ENCODE peak calls at places on chromosomes 11 and 22, in nine cellular contexts. D is glutamatergic neuron, R is HL-60, Y is mammary epithelial cell, O is AG04450, B is heart left ventricle, W is CD14-positive monocyte, G is fibroblast of the aortic adventitia, Z is AG10803. H is an unnamed sample.

GRCh38 chr11:122267602-122268001 is 151.6 kb upstream of the BLID start:
- DNase-seq in R (peak), W (no peak), B (no peak), Y (peak), O (peak), G (peak), D (no peak), Z (peak), H (no peak)

GRCh38 chr11:111417011-111417765 is 38.1 kb upstream of the POU2AF1 start:
- DNase-seq in W (no peak), R (peak), G (no peak), Y (no peak), O (peak), Z (no peak), D (no peak), B (no peak), H (no peak)

GRCh38 chr11:63918576-63919171 is 1.7 kb upstream of the RCOR2 start:
- DNase-seq in O (no peak), D (peak), W (no peak), G (peak), Y (no peak), B (no peak), Z (peak), R (no peak), H (no peak)

GRCh38 chr11:32597914-32598313 is 14.3 kb downstream of the EIF3M start:
- DNase-seq in D (no peak), Y (no peak), G (no peak), Z (no peak), B (no peak), R (no peak), O (no peak), W (no peak), H (no peak)

GRCh38 chr11:47981667-47982404 is 1.5 kb downstream of the PTPRJ start:
- DNase-seq in R (peak), Y (no peak), D (no peak), W (peak), Z (no peak), B (peak), O (no peak), G (no peak), H (no peak)

GRCh38 chr11:32489464-32489863 is 54.1 kb upstream of the WT1 start:
- DNase-seq in D (no peak), B (no peak), R (no peak), O (no peak), W (no peak), G (no peak), Y (no peak), Z (no peak), H (no peak)

GRCh38 chr22:25874327-25874726 is 132.3 kb downstream of the MYO18B start:
- DNase-seq in B (no peak), Z (no peak), Y (no peak), W (no peak), R (no peak), O (no peak), G (no peak), D (no peak), H (no peak)

GRCh38 chr11:128859563-128860441 is 7.3 kb downstream of the KCNJ1 start:
- DNase-seq in B (peak), G (peak), D (peak), R (peak), Y (peak), O (no peak), Z (peak), W (peak), H (no peak)

GRCh38 chr11:16977136-16978020 is 36.8 kb downstream of the PLEKHA7 start:
- DNase-seq in R (no peak), B (no peak), D (no peak), Y (no peak), W (no peak), O (no peak), Z (no peak), G (no peak), H (no peak)

GRCh38 chr22:39941661-39942060 is 18.5 kb upstream of the TMA7B start:
- DNase-seq in R (no peak), W (no peak), Z (no peak), G (no peak), Y (no peak), B (no peak), D (no peak), O (no peak), H (no peak)

GRCh38 chr11:79414644-79415317 is 26.0 kb downstream of the TENM4 start:
- DNase-seq in W (no peak), O (peak), R (no peak), D (no peak), Y (peak), G (peak), B (no peak), Z (peak), H (no peak)

GRCh38 chr11:71947498-71947897 is 18.7 kb downstream of the RNF121 start:
- DNase-seq in O (no peak), D (no peak), R (no peak), G (no peak), W (no peak), B (no peak), Y (peak), Z (no peak), H (no peak)

GRCh38 chr22:48874956-48875355 is 952.7 kb downstream of the BRD1 start:
- DNase-seq in G (no peak), W (no peak), B (no peak), Z (no peak), R (no peak), D (no peak), O (no peak), Y (no peak), H (peak)

GRCh38 chr11:117828641-117829368 is 4.3 kb upstream of the FXYD2 start:
- DNase-seq in W (peak), O (peak), Y (peak), D (peak), G (peak), R (no peak), Z (peak), B (peak), H (peak)

GRCh38 chr22:24741769-24742168 is 32.8 kb downstream of the PIWIL3 start:
- DNase-seq in R (no peak), B (no peak), Y (no peak), W (no peak), O (no peak), D (no peak), G (no peak), Z (no peak), H (no peak)

GRCh38 chr11:79510948-79511347 is 70.1 kb upstream of the TENM4 start:
- DNase-seq in D (no peak), G (no peak), W (no peak), B (no peak), O (no peak), Y (no peak), Z (no peak), R (no peak), H (no peak)

GRCh38 chr22:49076300-49077035 is 751.2 kb downstream of the BRD1 start:
- DNase-seq in G (no peak), W (no peak), Z (no peak), B (no peak), O (no peak), R (no peak), D (no peak), Y (no peak), H (no peak)

GRCh38 chr11:126341760-126342161 is 13.7 kb upstream of the ST3GAL4 start:
- DNase-seq in R (no peak), Y (peak), G (peak), Z (peak), O (no peak), W (no peak), B (no peak), D (no peak), H (peak)

GRCh38 chr11:41334007-41334933 is 125.2 kb downstream of the LRRC4C start:
- DNase-seq in Y (no peak), G (no peak), D (no peak), O (no peak), W (no peak), Z (no peak), B (no peak), R (no peak), H (no peak)

GRCh38 chr11:13280323-13280722 is 2.7 kb downstream of the BMAL1 start:
- DNase-seq in D (no peak), R (no peak), Z (no peak), B (no peak), Y (no peak), O (no peak), W (no peak), G (no peak), H (no peak)

GRCh38 chr11:118641463-118642019 is 34.1 kb downstream of the PHLDB1 start:
- DNase-seq in W (no peak), G (no peak), O (no peak), Y (peak), B (peak), R (no peak), D (no peak), Z (no peak), H (peak)

GRCh38 chr11:120293038-120293800 is 31.9 kb upstream of the TLCD5 start:
- DNase-seq in R (peak), O (no peak), B (no peak), D (no peak), Z (no peak), G (no peak), W (no peak), Y (no peak), H (no peak)

GRCh38 chr22:37807410-37808293 is at the start of gene GCAT:
- DNase-seq in Z (peak), G (peak), W (peak), O (peak), D (peak), R (peak), B (peak), Y (peak), H (no peak)

DNA sequence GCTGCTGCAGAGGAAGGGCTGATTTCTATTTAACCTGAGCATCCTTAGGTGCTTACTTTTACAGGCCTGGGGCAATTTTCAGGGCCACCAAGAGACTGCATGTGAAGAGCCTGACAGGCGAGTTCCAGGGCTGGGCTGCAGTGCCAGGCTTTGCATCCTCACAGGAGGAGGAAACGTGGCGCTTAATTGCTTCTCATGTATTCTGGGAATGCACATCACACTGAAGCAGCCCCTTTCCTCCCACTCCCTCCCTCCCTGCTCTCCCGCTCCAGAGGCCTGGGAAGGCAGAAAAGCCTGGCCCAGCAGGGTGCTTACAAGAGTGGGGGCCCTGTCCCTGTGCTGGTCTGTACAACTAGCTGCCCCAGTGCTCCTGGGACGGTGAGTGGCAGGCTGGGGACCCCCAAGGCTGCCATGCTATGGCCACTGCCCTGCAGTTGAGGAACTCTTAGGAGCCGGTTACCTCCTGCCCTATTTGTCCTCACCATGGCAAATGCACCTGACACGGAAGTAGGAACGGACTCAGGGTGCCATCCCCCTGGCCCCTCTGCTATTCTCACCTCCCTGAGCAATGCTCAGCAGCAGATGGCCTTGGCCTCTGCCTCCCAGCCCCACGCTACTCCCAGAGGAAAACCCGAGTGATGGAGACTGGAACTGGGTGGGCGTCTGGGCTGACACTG is 105.0 kb downstream of the CTTN start:
- DNase-seq in D (no peak), W (no peak), B (peak), R (no peak), Z (no peak), Y (no peak), O (no peak), G (no peak), H (peak)
- TF ChIP-seq CTCF in D (no peak), W (no peak), B (no peak), R (no peak), Z (no peak), Y (no peak), O (no peak), G (no peak), H (no peak)

GRCh38 chr11:127493330-127493729 is 492.8 kb upstream of the KIRREL3 start:
- DNase-seq in R (no peak), G (no peak), W (no peak), D (no peak), Z (peak), B (no peak), Y (peak), O (no peak), H (no peak)
- TF ChIP-seq CTCF in R (no peak), G (no peak), W (no peak), D (peak), Z (peak), B (peak), Y (peak), O (peak), H (peak)

GRCh38 chr11:703515-703914 is 2.5 kb upstream of the EPS8L2 start:
- DNase-seq in B (no peak), D (no peak), W (no peak), R (no peak), G (no peak), Y (no peak), Z (no peak), O (no peak), H (peak)

GRCh38 chr11:704189-704798 is 1.7 kb upstream of the EPS8L2 start:
- DNase-seq in D (no peak), Y (no peak), G (no peak), B (no peak), R (no peak), Z (no peak), O (no peak), W (no peak), H (peak)

GRCh38 chr11:699753-700152 is 4.1 kb downstream of the TMEM80 start:
- DNase-seq in G (no peak), B (no peak), D (no peak), O (no peak), W (no peak), Y (no peak), Z (no peak), R (no peak), H (no peak)

GRCh38 chr11:702731-703461 is 3.1 kb upstream of the EPS8L2 start:
- DNase-seq in G (no peak), Z (no peak), D (no peak), O (no peak), Y (peak), R (no peak), B (no peak), W (no peak), H (peak)

GRCh38 chr11:701741-702513 is 4.1 kb upstream of the EPS8L2 start:
- DNase-seq in G (no peak), D (no peak), Z (no peak), W (no peak), Y (no peak), B (no peak), R (no peak), O (no peak), H (peak)
- TF ChIP-seq CTCF in G (no peak), D (no peak), Z (no peak), W (no peak), Y (no peak), B (no peak), R (no peak), O (no peak), H (no peak)

GRCh38 chr11:10761085-10761698 is 10.1 kb downstream of the CTR9 start:
- DNase-seq in D (no peak), W (no peak), O (no peak), B (no peak), Z (no peak), Y (no peak), G (no peak), R (no peak), H (no peak)

GRCh38 chr11:10763766-10764165 is 12.7 kb downstream of the CTR9 start:
- DNase-seq in Z (no peak), R (no peak), W (no peak), O (no peak), D (no peak), Y (no peak), G (no peak), B (no peak), H (no peak)

GRCh38 chr11:10762913-10763421 is 11.9 kb downstream of the CTR9 start:
- DNase-seq in W (no peak), Z (no peak), Y (no peak), G (no peak), D (no peak), R (no peak), B (no peak), O (no peak), H (no peak)

GRCh38 chr11:10762185-10762584 is 11.1 kb downstream of the CTR9 start:
- DNase-seq in G (no peak), W (no peak), R (peak), D (no peak), Z (no peak), B (no peak), Y (no peak), O (no peak), H (no peak)

GRCh38 chr11:10758959-10759358 is 7.9 kb downstream of the CTR9 start:
- DNase-seq in O (no peak), W (no peak), D (no peak), B (no peak), G (no peak), Z (no peak), Y (no peak), R (peak), H (no peak)
- TF ChIP-seq CTCF in O (peak), W (peak), D (no peak), B (no peak), G (peak), Z (no peak), Y (peak), R (peak), H (peak)

DNA sequence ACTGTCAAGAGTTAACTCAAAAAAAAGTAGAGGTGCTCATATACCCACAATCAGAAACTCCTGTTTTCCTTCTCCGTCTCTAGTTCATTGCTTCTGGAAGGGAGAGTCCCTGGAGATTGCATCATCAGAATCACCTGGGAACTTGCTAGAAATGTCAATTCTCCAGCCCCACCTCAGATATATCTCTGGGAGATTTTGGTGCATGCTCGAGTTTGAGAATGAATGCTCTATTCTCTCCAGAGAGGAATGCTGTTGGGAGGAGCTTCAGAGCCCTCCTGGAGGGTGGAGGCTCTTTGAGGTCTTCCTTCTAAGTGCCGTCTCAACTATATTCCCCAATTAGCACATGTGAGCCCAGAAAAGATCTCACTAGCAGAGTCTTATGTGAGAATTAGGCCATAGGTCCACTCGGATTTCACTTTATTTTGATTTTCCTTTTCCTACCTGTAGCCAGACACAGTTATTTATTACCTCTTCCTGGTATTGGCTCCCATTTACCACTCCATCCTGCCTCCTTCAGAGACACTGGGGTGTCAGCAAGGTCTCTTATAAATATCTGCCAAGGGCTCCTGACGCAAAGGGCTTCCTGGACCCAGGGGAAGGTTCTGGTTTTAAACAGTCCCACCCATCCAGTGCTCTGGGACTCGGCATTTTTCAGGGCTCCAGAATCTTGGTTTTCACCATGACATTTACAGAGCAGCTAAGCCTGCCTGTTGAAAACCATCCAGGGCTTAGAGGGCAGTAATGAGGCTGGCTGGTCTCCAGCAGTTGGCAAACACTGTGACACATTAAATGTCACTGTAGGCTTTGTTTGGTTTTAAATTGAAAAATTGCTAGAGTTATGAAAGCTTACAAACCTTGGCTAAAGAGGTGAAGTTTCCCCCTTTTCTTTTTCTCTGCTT is 136.2 kb downstream of the CD44 start:
- DNase-seq in R (no peak), W (no peak), D (no peak), B (no peak), Z (peak), Y (peak), O (no peak), G (peak), H (no peak)
- TF ChIP-seq CTCF in R (no peak), W (no peak), D (no peak), B (no peak), Z (no peak), Y (peak), O (no peak), G (no peak), H (peak)

DNA sequence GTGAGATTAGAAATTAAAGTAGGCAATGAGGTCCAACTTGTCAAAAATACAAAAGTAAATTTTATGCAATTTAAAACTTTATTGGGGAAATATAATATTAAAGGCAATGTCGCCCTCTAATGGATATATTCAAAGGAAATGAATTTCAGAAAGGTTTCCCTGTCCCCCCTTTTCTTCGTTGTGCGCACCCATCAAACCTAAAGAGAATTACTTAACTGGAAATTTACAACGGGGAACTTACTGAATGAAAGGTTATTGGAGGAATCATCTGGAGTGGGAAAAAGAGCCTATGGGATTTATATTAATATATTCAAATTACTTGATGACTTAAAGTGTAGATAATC is 1.7 kb upstream of the ABTB2 start:
- DNase-seq in D (no peak), Y (no peak), Z (no peak), W (no peak), R (peak), O (no peak), G (no peak), B (no peak), H (no peak)
- TF ChIP-seq CTCF in D (peak), Y (no peak), Z (no peak), W (peak), R (no peak), O (no peak), G (no peak), B (peak), H (peak)

GRCh38 chr11:26027887-26028286 is 304.0 kb upstream of the ANO3 start:
- DNase-seq in G (no peak), D (no peak), R (no peak), O (no peak), W (no peak), B (no peak), Y (no peak), Z (no peak), H (no peak)
- TF ChIP-seq CTCF in G (no peak), D (no peak), R (no peak), O (no peak), W (no peak), B (no peak), Y (no peak), Z (no peak), H (no peak)

DNA sequence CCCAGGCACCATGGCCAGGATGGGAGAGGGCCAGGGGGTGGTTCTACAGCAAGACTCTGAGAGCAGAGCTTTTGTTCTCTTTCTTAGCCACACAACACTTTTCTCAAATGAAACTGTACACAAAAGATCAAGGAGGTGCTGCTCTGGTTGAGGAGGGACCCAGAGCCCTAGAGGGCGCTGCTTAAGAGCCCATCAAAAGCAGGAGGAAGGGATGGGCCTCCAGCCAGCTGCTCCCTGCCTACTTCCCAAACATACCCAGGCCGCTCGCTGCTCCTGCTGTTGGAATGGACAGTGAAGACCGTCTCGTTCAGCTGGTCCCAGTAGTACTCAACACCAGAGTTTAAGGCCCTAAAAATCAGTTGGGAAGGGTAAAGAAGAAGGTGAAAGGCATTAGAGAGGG is 18.4 kb upstream of the CHRM4 start:
- DNase-seq in R (no peak), O (no peak), D (peak), Y (no peak), W (no peak), Z (no peak), G (no peak), B (no peak), H (no peak)
- TF ChIP-seq CTCF in R (no peak), O (peak), D (no peak), Y (peak), W (no peak), Z (no peak), G (peak), B (no peak), H (no peak)